ENCODE peak calls at places on chromosomes 1 and 21, in four cellular contexts. G is IMR-90, Q is H9, R is H1. O is an unnamed sample.

GRCh38 chr21:42447182-42447581 is 43.5 kb downstream of the UBASH3A start:
- DNase-seq in R (no peak), G (no peak), Q (no peak), O (no peak)

GRCh38 chr1:236063919-236064673 is 794 bp downstream of the NID1 start:
- DNase-seq in R (peak), Q (peak), G (peak), O (peak)

GRCh38 chr1:64240209-64240608 is 36.8 kb downstream of the UBE2U start:
- DNase-seq in R (no peak), G (peak), Q (no peak), O (peak)

GRCh38 chr1:980602-981395 is 1.1 kb downstream of the PERM1 start:
- DNase-seq in Q (no peak), G (no peak), R (no peak), O (no peak)

GRCh38 chr1:29475256-29475800 is 239.0 kb downstream of the PTPRU start:
- DNase-seq in G (no peak), Q (peak), R (no peak), O (no peak)

GRCh38 chr1:207034998-207035397 is 2.4 kb upstream of the C1orf116 start:
- DNase-seq in R (no peak), Q (no peak), G (peak), O (peak)

GRCh38 chr1:171845998-171846397 is 4.7 kb downstream of the DNM3 start:
- DNase-seq in R (no peak), G (no peak), Q (no peak), O (no peak)

GRCh38 chr1:6581561-6582305 is 1.9 kb downstream of the ZBTB48 start:
- DNase-seq in R (no peak), Q (no peak), G (no peak), O (no peak)

GRCh38 chr1:89780721-89781120 is 40.1 kb upstream of the LRRC8D start:
- DNase-seq in Q (no peak), R (no peak), G (peak), O (peak)

GRCh38 chr1:29975036-29975694 is 738.8 kb downstream of the PTPRU start:
- DNase-seq in G (peak), Q (peak), R (peak), O (peak)

GRCh38 chr1:208652300-208653160 is 408.3 kb upstream of the PLXNA2 start:
- DNase-seq in R (peak), G (peak), Q (peak), O (peak)

DNA sequence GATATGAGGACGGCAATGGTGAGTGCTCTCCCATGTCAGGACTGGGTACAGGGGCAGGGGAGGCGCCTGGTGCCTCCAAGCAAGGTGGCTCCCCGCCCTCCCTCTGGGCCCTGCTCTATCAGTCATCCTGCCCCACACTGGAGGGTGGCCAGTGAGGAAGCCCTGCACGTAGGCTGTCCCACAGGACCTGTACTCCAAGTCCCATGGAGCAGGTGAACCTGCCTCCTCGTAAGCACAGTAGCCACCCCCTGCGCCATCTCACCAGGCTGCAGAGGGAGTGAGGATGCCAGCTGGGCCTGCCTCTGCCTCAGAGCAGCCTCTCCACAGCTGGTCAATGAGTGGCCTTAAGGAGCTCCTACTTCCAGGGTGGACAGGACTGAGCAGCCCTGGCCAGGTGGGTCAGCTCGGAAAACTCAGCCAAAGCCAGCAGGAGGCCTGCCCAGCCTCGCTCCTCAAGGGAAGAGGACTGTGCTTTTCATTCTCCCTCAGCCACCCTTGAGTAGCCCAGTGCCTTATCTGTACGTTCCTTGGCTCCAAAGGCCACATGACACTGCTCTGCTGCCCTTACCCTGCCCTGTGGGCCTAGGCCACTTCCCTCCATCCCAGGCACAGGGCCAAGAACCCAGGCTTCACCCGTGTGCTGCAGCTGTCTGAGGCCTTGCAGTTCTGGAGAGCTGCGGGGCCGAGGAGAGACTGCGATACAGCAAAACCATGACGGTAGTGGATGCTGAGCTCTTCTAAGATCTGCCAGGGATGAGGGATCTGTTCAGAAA is 39.6 kb downstream of the SLC45A1 start:
- DNase-seq in G (no peak), R (no peak), Q (no peak), O (no peak)
- H4K5ac ChIP-seq in G (no peak), R (no peak), Q (no peak), O (no peak)

GRCh38 chr21:32978346-32979270 is 47.1 kb upstream of the OLIG2 start:
- DNase-seq in R (no peak), G (no peak), Q (no peak), O (no peak)

GRCh38 chr21:32976791-32977190 is 48.9 kb upstream of the OLIG2 start:
- DNase-seq in G (no peak), Q (no peak), R (no peak), O (no peak)

GRCh38 chr21:32977216-32977615 is 48.5 kb upstream of the OLIG2 start:
- DNase-seq in Q (no peak), R (no peak), G (no peak), O (no peak)

GRCh38 chr21:32975811-32976507 is 49.8 kb upstream of the OLIG2 start:
- DNase-seq in R (no peak), Q (no peak), G (no peak), O (no peak)

DNA sequence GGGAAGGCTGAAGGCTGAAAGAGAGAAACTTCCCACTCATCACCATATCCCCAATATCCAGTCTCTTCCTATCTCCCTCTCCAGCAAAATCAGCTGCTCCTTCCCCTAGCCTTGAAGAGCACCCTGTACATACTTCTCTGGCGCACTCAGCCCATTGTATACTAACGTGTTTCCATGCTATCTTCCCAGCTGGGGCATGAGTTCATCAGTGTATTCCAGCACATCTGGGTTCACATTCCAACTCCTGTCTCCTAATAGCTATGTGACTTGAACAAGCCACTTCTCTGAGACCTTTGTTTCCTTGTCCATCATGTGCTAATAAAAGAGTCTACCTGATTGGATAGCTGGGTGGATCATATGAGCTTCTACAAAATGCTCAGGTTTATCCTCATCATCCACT is 51.1 kb upstream of the OLIG2 start:
- DNase-seq in R (no peak), Q (no peak), G (no peak), O (no peak)
- H4K5ac ChIP-seq in R (no peak), Q (no peak), G (no peak), O (no peak)

GRCh38 chr1:24159366-24159765 is 16.4 kb upstream of the IL22RA1 start:
- DNase-seq in G (no peak), R (no peak), Q (no peak), O (no peak)
- H4K5ac ChIP-seq in G (no peak), R (no peak), Q (no peak), O (no peak)

DNA sequence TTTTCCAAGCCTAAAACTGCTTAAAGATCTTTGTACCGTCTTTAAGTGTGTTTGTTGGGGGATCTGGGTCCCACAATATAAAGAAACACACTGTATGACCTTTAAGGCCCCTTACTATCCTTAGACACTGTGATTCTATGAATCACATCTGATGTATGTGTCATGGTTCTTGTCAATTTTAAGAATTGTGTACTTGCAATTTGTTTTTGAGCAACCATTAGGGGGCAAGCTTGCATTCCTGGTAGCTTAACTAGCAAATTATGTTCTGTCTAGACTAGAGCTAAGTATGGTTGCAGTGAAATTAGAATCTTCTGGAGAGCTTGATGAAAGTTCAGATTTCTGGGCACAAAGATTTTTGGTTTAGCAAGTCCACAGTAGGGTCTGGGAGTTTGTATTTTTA is 219.5 kb downstream of the TPR start:
- DNase-seq in R (no peak), G (peak), Q (no peak), O (peak)
- H4K5ac ChIP-seq in R (no peak), G (peak), Q (no peak), O (no peak)